ENCODE peak calls at places on chromosomes 12 and 14, in ten cellular contexts. D, M, Y, S, X, W, R, G, E and O are unnamed samples. For H3K27me3 and H3K9me3, the result is how much of the 10 kb centered on the place peaks cover.

GRCh38 chr12:72271741-72272661 is at the start of gene TRHDE:
- DNase-seq in D (no peak), M (no peak), Y (no peak), S (peak), X (peak), W (peak), R (peak), G (peak), E (no peak), O (peak)

GRCh38 chr14:90883782-90884181 is 67.6 kb upstream of the TTC7B start:
- DNase-seq in D (no peak), M (no peak), Y (no peak), S (no peak), X (no peak), W (peak), R (no peak), G (no peak), E (no peak), O (no peak)

GRCh38 chr14:75981426-75981825 is 369 bp downstream of the TGFB3 start:
- DNase-seq in D (no peak), M (no peak), Y (no peak), S (peak), X (no peak), W (peak), R (no peak), G (peak), E (no peak), O (peak)

GRCh38 chr14:20632831-20633771 is 8.4 kb downstream of the OR6S1 start:
- DNase-seq in D (no peak), M (peak), Y (no peak), S (peak), X (no peak), W (peak), R (no peak), G (peak), E (peak), O (peak)

GRCh38 chr14:76574416-76574815 is 186.9 kb upstream of the VASH1 start:
- DNase-seq in D (no peak), M (no peak), Y (no peak), S (no peak), X (no peak), W (no peak), R (no peak), G (peak), E (no peak), O (no peak)

GRCh38 chr14:20184181-20184580 is 6.5 kb upstream of the OR11G2 start:
- DNase-seq in D (no peak), M (no peak), Y (no peak), S (no peak), X (no peak), W (no peak), R (no peak), G (no peak), E (no peak), O (no peak)

GRCh38 chr12:58584885-58585284 is 335.4 kb downstream of the LRIG3 start:
- DNase-seq in D (no peak), M (no peak), Y (no peak), S (no peak), X (no peak), W (no peak), R (no peak), G (no peak), E (no peak), O (peak)

GRCh38 chr14:51963164-51963733 is 26.1 kb upstream of the RTRAF start:
- DNase-seq in D (no peak), M (no peak), Y (no peak), S (no peak), X (no peak), W (peak), R (no peak), G (no peak), E (no peak), O (no peak)

GRCh38 chr14:71121711-71122110 is 214.5 kb downstream of the PCNX1 start:
- DNase-seq in D (no peak), M (no peak), Y (no peak), S (no peak), X (no peak), W (no peak), R (no peak), G (no peak), E (no peak), O (no peak)

GRCh38 chr14:102096569-102097188 is 9.8 kb upstream of the HSP90AA1 start:
- DNase-seq in D (peak), M (peak), Y (peak), S (peak), X (peak), W (peak), R (peak), G (peak), E (peak), O (peak)

GRCh38 chr14:30417121-30417520 is 141.8 kb upstream of the G2E3 start:
- DNase-seq in D (no peak), M (no peak), Y (no peak), S (no peak), X (no peak), W (no peak), R (no peak), G (no peak), E (no peak), O (no peak)

GRCh38 chr14:95659986-95660385 is 26.2 kb upstream of the TCL1B start:
- DNase-seq in D (no peak), M (no peak), Y (no peak), S (no peak), X (no peak), W (no peak), R (no peak), G (no peak), E (no peak), O (no peak)

GRCh38 chr14:33563492-33563891 is 387.4 kb downstream of the EGLN3 start:
- DNase-seq in D (no peak), M (no peak), Y (no peak), S (no peak), X (no peak), W (peak), R (no peak), G (no peak), E (no peak), O (no peak)

GRCh38 chr12:8038659-8039114 is 6.2 kb downstream of the FOXJ2 start:
- DNase-seq in D (no peak), M (peak), Y (peak), S (peak), X (peak), W (peak), R (peak), G (peak), E (no peak), O (peak)

GRCh38 chr12:12891646-12892355 is 439 bp downstream of the GPRC5A start:
- DNase-seq in D (no peak), M (no peak), Y (no peak), S (no peak), X (no peak), W (no peak), R (no peak), G (no peak), E (no peak), O (no peak)

GRCh38 chr14:76855066-76855465 is 28.9 kb downstream of the LRRC74A start:
- DNase-seq in D (no peak), M (no peak), Y (no peak), S (no peak), X (no peak), W (no peak), R (no peak), G (no peak), E (no peak), O (no peak)

GRCh38 chr12:123119808-123120207 is 31.1 kb downstream of the PITPNM2 start:
- DNase-seq in D (no peak), M (no peak), Y (no peak), S (no peak), X (no peak), W (no peak), R (no peak), G (no peak), E (no peak), O (no peak)

GRCh38 chr14:65164068-65164824 is 61.9 kb upstream of the MAX start:
- DNase-seq in D (no peak), M (no peak), Y (peak), S (peak), X (no peak), W (no peak), R (no peak), G (peak), E (no peak), O (peak)

GRCh38 chr12:7872565-7873304 is at the start of gene SLC2A14:
- DNase-seq in D (no peak), M (no peak), Y (no peak), S (no peak), X (no peak), W (peak), R (no peak), G (no peak), E (no peak), O (no peak)

GRCh38 chr14:73239463-73240241 is 2.3 kb downstream of the PAPLN start:
- DNase-seq in D (peak), M (no peak), Y (peak), S (peak), X (no peak), W (peak), R (no peak), G (peak), E (no peak), O (peak)

GRCh38 chr12:3947781-3948180 is 74.6 kb upstream of the PARP11 start:
- DNase-seq in D (no peak), M (no peak), Y (no peak), S (no peak), X (no peak), W (no peak), R (no peak), G (no peak), E (no peak), O (no peak)

GRCh38 chr12:109795023-109795422 is 38.2 kb downstream of the TRPV4 start:
- DNase-seq in D (no peak), M (no peak), Y (no peak), S (no peak), X (no peak), W (peak), R (no peak), G (no peak), E (no peak), O (no peak)

GRCh38 chr14:93538411-93538810 is 107.7 kb downstream of the UNC79 start:
- DNase-seq in D (no peak), M (no peak), Y (no peak), S (no peak), X (no peak), W (peak), R (no peak), G (no peak), E (no peak), O (peak)

GRCh38 chr14:104800600-104801283 is at the start of gene ZBTB42:
- DNase-seq in D (no peak), M (no peak), Y (peak), S (peak), X (peak), W (peak), R (peak), G (peak), E (peak), O (no peak)

GRCh38 chr14:26811756-26812305 is 214.0 kb upstream of the NOVA1 start:
- DNase-seq in D (no peak), M (no peak), Y (no peak), S (no peak), X (no peak), W (no peak), R (no peak), G (no peak), E (no peak), O (no peak)

GRCh38 chr12:87467893-87468292 is 561.3 kb downstream of the C12orf50 start:
- DNase-seq in D (no peak), M (no peak), Y (no peak), S (no peak), X (no peak), W (no peak), R (no peak), G (no peak), E (no peak), O (no peak)

GRCh38 chr14:33184587-33184986 is 245.9 kb downstream of the NPAS3 start:
- DNase-seq in D (no peak), M (no peak), Y (no peak), S (no peak), X (no peak), W (peak), R (no peak), G (no peak), E (no peak), O (peak)

GRCh38 chr14:100246809-100247428 is 8.0 kb downstream of the YY1 start:
- DNase-seq in D (no peak), M (no peak), Y (no peak), S (peak), X (no peak), W (peak), R (no peak), G (peak), E (no peak), O (peak)

GRCh38 chr14:80987235-80988032 is 32.0 kb downstream of the TSHR start:
- DNase-seq in D (peak), M (peak), Y (peak), S (peak), X (no peak), W (peak), R (no peak), G (peak), E (peak), O (peak)

GRCh38 chr14:22491683-22492483 is 97.1 kb downstream of the DAD1 start:
- DNase-seq in D (no peak), M (no peak), Y (no peak), S (no peak), X (no peak), W (no peak), R (no peak), G (no peak), E (no peak), O (no peak)

GRCh38 chr12:12083688-12084087 is 12.9 kb downstream of the BCL2L14 start:
- DNase-seq in D (no peak), M (no peak), Y (no peak), S (no peak), X (no peak), W (peak), R (no peak), G (no peak), E (no peak), O (no peak)

GRCh38 chr12:111193067-111193466 is 175.8 kb downstream of the PHETA1 start:
- DNase-seq in D (no peak), M (no peak), Y (no peak), S (no peak), X (no peak), W (no peak), R (no peak), G (no peak), E (no peak), O (no peak)
- H3K27me3 ChIP-seq in D (under half), M (under half), Y (under half), S (under half), X (under half), W (under half), R (under half), G (under half), E (under half), O (under half)

GRCh38 chr14:40674503-40674902 is 932.2 kb upstream of the LRFN5 start:
- DNase-seq in D (no peak), M (no peak), Y (no peak), S (no peak), X (no peak), W (no peak), R (no peak), G (no peak), E (no peak), O (no peak)
- H3K9me3 ChIP-seq in D (under half), M (under half), Y (under half), S (under half), X (under half), W (under half), R (under half), G (under half), E (under half), O (under half)

DNA sequence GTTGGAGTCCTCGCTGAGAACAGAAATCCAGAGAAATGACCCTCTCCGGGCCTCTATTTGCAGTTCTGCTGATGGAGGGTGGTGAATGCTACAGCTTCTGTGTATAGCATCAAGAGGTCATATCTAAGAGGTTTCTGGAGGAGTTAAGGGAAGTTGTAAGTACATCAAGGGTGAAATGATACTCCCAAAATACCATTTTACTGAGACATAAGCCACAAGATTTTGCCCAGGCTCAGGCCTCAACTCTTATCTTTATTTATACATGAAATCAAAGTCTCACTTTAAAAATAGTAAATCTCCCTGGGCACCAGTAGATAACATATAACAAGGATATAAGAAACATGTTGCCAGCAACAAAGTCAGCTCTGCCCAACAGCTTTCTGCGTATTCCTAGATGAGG is 40.4 kb downstream of the NIN start:
- DNase-seq in D (no peak), M (no peak), Y (no peak), S (no peak), X (no peak), W (peak), R (no peak), G (no peak), E (no peak), O (no peak)
- H3K4me3 ChIP-seq in D (no peak), M (no peak), Y (no peak), S (no peak), X (no peak), W (no peak), R (no peak), G (no peak), E (no peak), O (no peak)

GRCh38 chr12:42208574-42208973 is 29.5 kb downstream of the YAF2 start:
- DNase-seq in D (no peak), M (no peak), Y (no peak), S (no peak), X (no peak), W (no peak), R (no peak), G (no peak), E (no peak), O (no peak)

GRCh38 chr12:42216737-42217136 is 21.3 kb downstream of the YAF2 start:
- DNase-seq in D (no peak), M (no peak), Y (no peak), S (no peak), X (no peak), W (no peak), R (no peak), G (no peak), E (no peak), O (no peak)

GRCh38 chr12:42213954-42214426 is 24.1 kb downstream of the YAF2 start:
- DNase-seq in D (no peak), M (no peak), Y (peak), S (peak), X (no peak), W (peak), R (peak), G (peak), E (no peak), O (peak)

DNA sequence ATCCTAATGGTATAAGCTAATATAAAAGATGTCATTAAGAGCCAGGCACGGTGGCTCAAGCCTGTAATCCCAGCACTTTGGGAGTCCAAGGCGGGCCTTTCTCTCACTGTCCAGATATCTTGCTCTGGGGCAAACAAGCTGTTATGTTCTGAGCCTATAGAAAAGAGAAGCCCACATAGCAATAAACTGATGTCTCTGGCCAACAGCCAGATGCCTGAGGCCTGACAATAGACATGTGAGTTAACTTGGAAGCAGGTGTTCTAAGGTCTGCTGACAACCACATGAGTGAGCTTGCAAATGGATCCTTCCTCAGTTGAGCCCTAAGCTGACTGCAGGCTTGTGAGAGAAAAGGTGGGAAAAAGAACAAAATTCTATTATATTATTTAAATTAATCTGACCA is 25.0 kb downstream of the YAF2 start:
- DNase-seq in D (no peak), M (no peak), Y (no peak), S (peak), X (no peak), W (peak), R (no peak), G (no peak), E (no peak), O (peak)
- H3K27me3 ChIP-seq in D (under half), M (under half), Y (under half), S (under half), X (under half), W (under half), R (under half), G (under half), E (under half), O (under half)

GRCh38 chr12:53985900-53986685 is 1.1 kb downstream of the HOXC10 start:
- DNase-seq in D (no peak), M (no peak), Y (no peak), S (no peak), X (no peak), W (no peak), R (peak), G (no peak), E (no peak), O (no peak)
- H3K9me3 ChIP-seq in D (under half), M (under half), Y (under half), S (under half), X (under half), W (under half), R (under half), G (under half), E (under half), O (under half)